ENCODE peak calls at places on chromosomes 4 and X, in five cellular contexts. One of them, this sample, is unnamed.

GRCh38 chr4:163063891-163064290 is 102.8 kb downstream of the NAF1 start:
- ATAC-seq in activated CD4-positive, CD25-positive, alpha-beta regulatory T cell treated with anti-CD3 and anti-CD28 coated beads, Interleukin-2, amount 50 U/mL, for 24 hours: no peak
- ATAC-seq in stimulated activated naive CD8-positive, alpha-beta T cell treated with anti-CD3 and anti-CD28 coated beads, Interleukin-15, Interleukin-2, amounts not matched to agents 100 U/mL and 50 U/mL, for 24 hours: no peak
- ATAC-seq in RWPE2: peak
- ATAC-seq in body of pancreas: no peak
- ATAC-seq in this sample: no peak

GRCh38 chr4:184475096-184475461 is 729 bp upstream of the IRF2 start:
- ATAC-seq in RWPE2: peak
- ATAC-seq in activated CD4-positive, CD25-positive, alpha-beta regulatory T cell treated with anti-CD3 and anti-CD28 coated beads, Interleukin-2, amount 50 U/mL, for 24 hours: peak
- ATAC-seq in stimulated activated naive CD8-positive, alpha-beta T cell treated with anti-CD3 and anti-CD28 coated beads, Interleukin-15, Interleukin-2, amounts not matched to agents 100 U/mL and 50 U/mL, for 24 hours: peak
- ATAC-seq in body of pancreas: no peak
- ATAC-seq in this sample: peak

GRCh38 chr4:151864068-151864467 is 103.3 kb upstream of the GATB start:
- ATAC-seq in RWPE2: no peak
- ATAC-seq in body of pancreas: no peak
- ATAC-seq in stimulated activated naive CD8-positive, alpha-beta T cell treated with anti-CD3 and anti-CD28 coated beads, Interleukin-15, Interleukin-2, amounts not matched to agents 100 U/mL and 50 U/mL, for 24 hours: no peak
- ATAC-seq in activated CD4-positive, CD25-positive, alpha-beta regulatory T cell treated with anti-CD3 and anti-CD28 coated beads, Interleukin-2, amount 50 U/mL, for 24 hours: no peak
- ATAC-seq in this sample: no peak

GRCh38 chrX:149495573-149496071 is 9.5 kb downstream of the IDS start:
- ATAC-seq in body of pancreas: no peak
- ATAC-seq in stimulated activated naive CD8-positive, alpha-beta T cell treated with anti-CD3 and anti-CD28 coated beads, Interleukin-15, Interleukin-2, amounts not matched to agents 100 U/mL and 50 U/mL, for 24 hours: no peak
- ATAC-seq in activated CD4-positive, CD25-positive, alpha-beta regulatory T cell treated with anti-CD3 and anti-CD28 coated beads, Interleukin-2, amount 50 U/mL, for 24 hours: no peak
- ATAC-seq in RWPE2: peak
- ATAC-seq in this sample: peak

GRCh38 chrX:72094894-72095293 is 36.8 kb downstream of the RTL5 start:
- ATAC-seq in body of pancreas: no peak
- ATAC-seq in activated CD4-positive, CD25-positive, alpha-beta regulatory T cell treated with anti-CD3 and anti-CD28 coated beads, Interleukin-2, amount 50 U/mL, for 24 hours: no peak
- ATAC-seq in stimulated activated naive CD8-positive, alpha-beta T cell treated with anti-CD3 and anti-CD28 coated beads, Interleukin-15, Interleukin-2, amounts not matched to agents 100 U/mL and 50 U/mL, for 24 hours: no peak
- ATAC-seq in RWPE2: no peak
- ATAC-seq in this sample: no peak

GRCh38 chr4:140556372-140557085 is 12.2 kb downstream of the UCP1 start:
- ATAC-seq in activated CD4-positive, CD25-positive, alpha-beta regulatory T cell treated with anti-CD3 and anti-CD28 coated beads, Interleukin-2, amount 50 U/mL, for 24 hours: peak
- ATAC-seq in stimulated activated naive CD8-positive, alpha-beta T cell treated with anti-CD3 and anti-CD28 coated beads, Interleukin-15, Interleukin-2, amounts not matched to agents 100 U/mL and 50 U/mL, for 24 hours: peak
- ATAC-seq in RWPE2: no peak
- ATAC-seq in body of pancreas: no peak
- ATAC-seq in this sample: no peak

GRCh38 chr4:83629945-83630684 is 94.2 kb downstream of the GPAT3 start:
- ATAC-seq in body of pancreas: peak
- ATAC-seq in activated CD4-positive, CD25-positive, alpha-beta regulatory T cell treated with anti-CD3 and anti-CD28 coated beads, Interleukin-2, amount 50 U/mL, for 24 hours: no peak
- ATAC-seq in stimulated activated naive CD8-positive, alpha-beta T cell treated with anti-CD3 and anti-CD28 coated beads, Interleukin-15, Interleukin-2, amounts not matched to agents 100 U/mL and 50 U/mL, for 24 hours: no peak
- ATAC-seq in RWPE2: peak
- ATAC-seq in this sample: peak

GRCh38 chrX:79082886-79083285 is 61.6 kb upstream of the GPR174 start:
- ATAC-seq in activated CD4-positive, CD25-positive, alpha-beta regulatory T cell treated with anti-CD3 and anti-CD28 coated beads, Interleukin-2, amount 50 U/mL, for 24 hours: no peak
- ATAC-seq in RWPE2: no peak
- ATAC-seq in stimulated activated naive CD8-positive, alpha-beta T cell treated with anti-CD3 and anti-CD28 coated beads, Interleukin-15, Interleukin-2, amounts not matched to agents 100 U/mL and 50 U/mL, for 24 hours: no peak
- ATAC-seq in body of pancreas: no peak
- ATAC-seq in this sample: no peak

GRCh38 chr4:109185951-109186350 is 116.5 kb downstream of the COL25A1 start:
- ATAC-seq in body of pancreas: no peak
- ATAC-seq in activated CD4-positive, CD25-positive, alpha-beta regulatory T cell treated with anti-CD3 and anti-CD28 coated beads, Interleukin-2, amount 50 U/mL, for 24 hours: no peak
- ATAC-seq in RWPE2: no peak
- ATAC-seq in stimulated activated naive CD8-positive, alpha-beta T cell treated with anti-CD3 and anti-CD28 coated beads, Interleukin-15, Interleukin-2, amounts not matched to agents 100 U/mL and 50 U/mL, for 24 hours: no peak
- ATAC-seq in this sample: no peak

GRCh38 chr4:26071688-26072087 is 157.7 kb downstream of the SMIM20 start:
- ATAC-seq in stimulated activated naive CD8-positive, alpha-beta T cell treated with anti-CD3 and anti-CD28 coated beads, Interleukin-15, Interleukin-2, amounts not matched to agents 100 U/mL and 50 U/mL, for 24 hours: no peak
- ATAC-seq in RWPE2: no peak
- ATAC-seq in body of pancreas: no peak
- ATAC-seq in activated CD4-positive, CD25-positive, alpha-beta regulatory T cell treated with anti-CD3 and anti-CD28 coated beads, Interleukin-2, amount 50 U/mL, for 24 hours: no peak
- ATAC-seq in this sample: no peak

GRCh38 chr4:166502660-166503059 is 629.6 kb downstream of the TLL1 start:
- ATAC-seq in body of pancreas: no peak
- ATAC-seq in stimulated activated naive CD8-positive, alpha-beta T cell treated with anti-CD3 and anti-CD28 coated beads, Interleukin-15, Interleukin-2, amounts not matched to agents 100 U/mL and 50 U/mL, for 24 hours: no peak
- ATAC-seq in activated CD4-positive, CD25-positive, alpha-beta regulatory T cell treated with anti-CD3 and anti-CD28 coated beads, Interleukin-2, amount 50 U/mL, for 24 hours: no peak
- ATAC-seq in RWPE2: no peak
- ATAC-seq in this sample: no peak

GRCh38 chrX:150842198-150842553 is 56.3 kb downstream of the CD99L2 start:
- ATAC-seq in activated CD4-positive, CD25-positive, alpha-beta regulatory T cell treated with anti-CD3 and anti-CD28 coated beads, Interleukin-2, amount 50 U/mL, for 24 hours: no peak
- ATAC-seq in RWPE2: no peak
- ATAC-seq in body of pancreas: no peak
- ATAC-seq in stimulated activated naive CD8-positive, alpha-beta T cell treated with anti-CD3 and anti-CD28 coated beads, Interleukin-15, Interleukin-2, amounts not matched to agents 100 U/mL and 50 U/mL, for 24 hours: no peak
- ATAC-seq in this sample: no peak

GRCh38 chrX:106499473-106499872 is 112.3 kb upstream of the RADX start:
- ATAC-seq in RWPE2: no peak
- ATAC-seq in body of pancreas: no peak
- ATAC-seq in stimulated activated naive CD8-positive, alpha-beta T cell treated with anti-CD3 and anti-CD28 coated beads, Interleukin-15, Interleukin-2, amounts not matched to agents 100 U/mL and 50 U/mL, for 24 hours: no peak
- ATAC-seq in activated CD4-positive, CD25-positive, alpha-beta regulatory T cell treated with anti-CD3 and anti-CD28 coated beads, Interleukin-2, amount 50 U/mL, for 24 hours: no peak
- ATAC-seq in this sample: no peak

GRCh38 chr4:1534076-1534872 is 128.0 kb upstream of the NKX1-1 start:
- ATAC-seq in body of pancreas: no peak
- ATAC-seq in stimulated activated naive CD8-positive, alpha-beta T cell treated with anti-CD3 and anti-CD28 coated beads, Interleukin-15, Interleukin-2, amounts not matched to agents 100 U/mL and 50 U/mL, for 24 hours: peak
- ATAC-seq in RWPE2: no peak
- ATAC-seq in activated CD4-positive, CD25-positive, alpha-beta regulatory T cell treated with anti-CD3 and anti-CD28 coated beads, Interleukin-2, amount 50 U/mL, for 24 hours: no peak
- ATAC-seq in this sample: no peak

GRCh38 chr4:8123389-8123788 is 35.2 kb downstream of the ABLIM2 start:
- ATAC-seq in body of pancreas: no peak
- ATAC-seq in stimulated activated naive CD8-positive, alpha-beta T cell treated with anti-CD3 and anti-CD28 coated beads, Interleukin-15, Interleukin-2, amounts not matched to agents 100 U/mL and 50 U/mL, for 24 hours: no peak
- ATAC-seq in RWPE2: peak
- ATAC-seq in activated CD4-positive, CD25-positive, alpha-beta regulatory T cell treated with anti-CD3 and anti-CD28 coated beads, Interleukin-2, amount 50 U/mL, for 24 hours: no peak
- ATAC-seq in this sample: no peak

GRCh38 chr4:39541987-39542632 is 14.9 kb upstream of the UGDH start:
- ATAC-seq in body of pancreas: peak
- ATAC-seq in stimulated activated naive CD8-positive, alpha-beta T cell treated with anti-CD3 and anti-CD28 coated beads, Interleukin-15, Interleukin-2, amounts not matched to agents 100 U/mL and 50 U/mL, for 24 hours: no peak
- ATAC-seq in RWPE2: peak
- ATAC-seq in activated CD4-positive, CD25-positive, alpha-beta regulatory T cell treated with anti-CD3 and anti-CD28 coated beads, Interleukin-2, amount 50 U/mL, for 24 hours: no peak
- ATAC-seq in this sample: peak

GRCh38 chr4:173252024-173252935 is 81.9 kb downstream of the HMGB2 start:
- ATAC-seq in RWPE2: peak
- ATAC-seq in body of pancreas: peak
- ATAC-seq in activated CD4-positive, CD25-positive, alpha-beta regulatory T cell treated with anti-CD3 and anti-CD28 coated beads, Interleukin-2, amount 50 U/mL, for 24 hours: peak
- ATAC-seq in stimulated activated naive CD8-positive, alpha-beta T cell treated with anti-CD3 and anti-CD28 coated beads, Interleukin-15, Interleukin-2, amounts not matched to agents 100 U/mL and 50 U/mL, for 24 hours: peak
- ATAC-seq in this sample: peak

GRCh38 chrX:38968344-38968743 is 167.1 kb downstream of the MID1IP1 start:
- ATAC-seq in activated CD4-positive, CD25-positive, alpha-beta regulatory T cell treated with anti-CD3 and anti-CD28 coated beads, Interleukin-2, amount 50 U/mL, for 24 hours: no peak
- ATAC-seq in stimulated activated naive CD8-positive, alpha-beta T cell treated with anti-CD3 and anti-CD28 coated beads, Interleukin-15, Interleukin-2, amounts not matched to agents 100 U/mL and 50 U/mL, for 24 hours: no peak
- ATAC-seq in RWPE2: no peak
- ATAC-seq in body of pancreas: no peak
- ATAC-seq in this sample: no peak

GRCh38 chrX:138748480-138748879 is 37.0 kb upstream of the FGF13 start:
- ATAC-seq in stimulated activated naive CD8-positive, alpha-beta T cell treated with anti-CD3 and anti-CD28 coated beads, Interleukin-15, Interleukin-2, amounts not matched to agents 100 U/mL and 50 U/mL, for 24 hours: no peak
- ATAC-seq in activated CD4-positive, CD25-positive, alpha-beta regulatory T cell treated with anti-CD3 and anti-CD28 coated beads, Interleukin-2, amount 50 U/mL, for 24 hours: no peak
- ATAC-seq in RWPE2: no peak
- ATAC-seq in body of pancreas: no peak
- ATAC-seq in this sample: no peak

GRCh38 chr4:174871407-174871806 is 42.4 kb upstream of the GLRA3 start:
- ATAC-seq in body of pancreas: no peak
- ATAC-seq in stimulated activated naive CD8-positive, alpha-beta T cell treated with anti-CD3 and anti-CD28 coated beads, Interleukin-15, Interleukin-2, amounts not matched to agents 100 U/mL and 50 U/mL, for 24 hours: no peak
- ATAC-seq in RWPE2: no peak
- ATAC-seq in activated CD4-positive, CD25-positive, alpha-beta regulatory T cell treated with anti-CD3 and anti-CD28 coated beads, Interleukin-2, amount 50 U/mL, for 24 hours: no peak
- ATAC-seq in this sample: no peak

GRCh38 chrX:68332156-68332823 is 101.0 kb downstream of the OPHN1 start:
- ATAC-seq in activated CD4-positive, CD25-positive, alpha-beta regulatory T cell treated with anti-CD3 and anti-CD28 coated beads, Interleukin-2, amount 50 U/mL, for 24 hours: no peak
- ATAC-seq in stimulated activated naive CD8-positive, alpha-beta T cell treated with anti-CD3 and anti-CD28 coated beads, Interleukin-15, Interleukin-2, amounts not matched to agents 100 U/mL and 50 U/mL, for 24 hours: no peak
- ATAC-seq in RWPE2: no peak
- ATAC-seq in body of pancreas: no peak
- ATAC-seq in this sample: no peak

GRCh38 chr4:17797808-17798207 is 12.7 kb downstream of the DCAF16 start:
- ATAC-seq in activated CD4-positive, CD25-positive, alpha-beta regulatory T cell treated with anti-CD3 and anti-CD28 coated beads, Interleukin-2, amount 50 U/mL, for 24 hours: no peak
- ATAC-seq in RWPE2: no peak
- ATAC-seq in stimulated activated naive CD8-positive, alpha-beta T cell treated with anti-CD3 and anti-CD28 coated beads, Interleukin-15, Interleukin-2, amounts not matched to agents 100 U/mL and 50 U/mL, for 24 hours: no peak
- ATAC-seq in body of pancreas: no peak
- ATAC-seq in this sample: no peak

GRCh38 chr4:80343887-80344286 is 8.4 kb downstream of the CFAP299 start:
- ATAC-seq in body of pancreas: no peak
- ATAC-seq in activated CD4-positive, CD25-positive, alpha-beta regulatory T cell treated with anti-CD3 and anti-CD28 coated beads, Interleukin-2, amount 50 U/mL, for 24 hours: no peak
- ATAC-seq in RWPE2: no peak
- ATAC-seq in stimulated activated naive CD8-positive, alpha-beta T cell treated with anti-CD3 and anti-CD28 coated beads, Interleukin-15, Interleukin-2, amounts not matched to agents 100 U/mL and 50 U/mL, for 24 hours: no peak
- ATAC-seq in this sample: no peak

GRCh38 chr4:52841707-52842456 is 20.2 kb upstream of the RASL11B start:
- ATAC-seq in body of pancreas: peak
- ATAC-seq in RWPE2: no peak
- ATAC-seq in activated CD4-positive, CD25-positive, alpha-beta regulatory T cell treated with anti-CD3 and anti-CD28 coated beads, Interleukin-2, amount 50 U/mL, for 24 hours: no peak
- ATAC-seq in stimulated activated naive CD8-positive, alpha-beta T cell treated with anti-CD3 and anti-CD28 coated beads, Interleukin-15, Interleukin-2, amounts not matched to agents 100 U/mL and 50 U/mL, for 24 hours: no peak
- ATAC-seq in this sample: no peak

GRCh38 chrX:9339603-9340569 is 125.0 kb upstream of the TBL1X start:
- ATAC-seq in activated CD4-positive, CD25-positive, alpha-beta regulatory T cell treated with anti-CD3 and anti-CD28 coated beads, Interleukin-2, amount 50 U/mL, for 24 hours: no peak
- ATAC-seq in stimulated activated naive CD8-positive, alpha-beta T cell treated with anti-CD3 and anti-CD28 coated beads, Interleukin-15, Interleukin-2, amounts not matched to agents 100 U/mL and 50 U/mL, for 24 hours: no peak
- ATAC-seq in body of pancreas: no peak
- ATAC-seq in RWPE2: no peak
- ATAC-seq in this sample: no peak

GRCh38 chr4:118967393-118967792 is 78.7 kb downstream of the SYNPO2 start:
- ATAC-seq in RWPE2: no peak
- ATAC-seq in stimulated activated naive CD8-positive, alpha-beta T cell treated with anti-CD3 and anti-CD28 coated beads, Interleukin-15, Interleukin-2, amounts not matched to agents 100 U/mL and 50 U/mL, for 24 hours: no peak
- ATAC-seq in body of pancreas: no peak
- ATAC-seq in activated CD4-positive, CD25-positive, alpha-beta regulatory T cell treated with anti-CD3 and anti-CD28 coated beads, Interleukin-2, amount 50 U/mL, for 24 hours: no peak
- ATAC-seq in this sample: peak

GRCh38 chr4:184331155-184331995 is 113.7 kb upstream of the ENPP6 start:
- ATAC-seq in activated CD4-positive, CD25-positive, alpha-beta regulatory T cell treated with anti-CD3 and anti-CD28 coated beads, Interleukin-2, amount 50 U/mL, for 24 hours: no peak
- ATAC-seq in RWPE2: no peak
- ATAC-seq in body of pancreas: peak
- ATAC-seq in stimulated activated naive CD8-positive, alpha-beta T cell treated with anti-CD3 and anti-CD28 coated beads, Interleukin-15, Interleukin-2, amounts not matched to agents 100 U/mL and 50 U/mL, for 24 hours: no peak
- ATAC-seq in this sample: peak

GRCh38 chrX:72255445-72255844 is 16.6 kb upstream of the ERCC6L start:
- ATAC-seq in stimulated activated naive CD8-positive, alpha-beta T cell treated with anti-CD3 and anti-CD28 coated beads, Interleukin-15, Interleukin-2, amounts not matched to agents 100 U/mL and 50 U/mL, for 24 hours: no peak
- ATAC-seq in activated CD4-positive, CD25-positive, alpha-beta regulatory T cell treated with anti-CD3 and anti-CD28 coated beads, Interleukin-2, amount 50 U/mL, for 24 hours: no peak
- ATAC-seq in RWPE2: no peak
- ATAC-seq in body of pancreas: peak
- ATAC-seq in this sample: no peak

GRCh38 chr4:56799291-56799823 is 22.1 kb downstream of the SPINK2 start:
- ATAC-seq in RWPE2: no peak
- ATAC-seq in stimulated activated naive CD8-positive, alpha-beta T cell treated with anti-CD3 and anti-CD28 coated beads, Interleukin-15, Interleukin-2, amounts not matched to agents 100 U/mL and 50 U/mL, for 24 hours: no peak
- ATAC-seq in body of pancreas: peak
- ATAC-seq in activated CD4-positive, CD25-positive, alpha-beta regulatory T cell treated with anti-CD3 and anti-CD28 coated beads, Interleukin-2, amount 50 U/mL, for 24 hours: no peak
- ATAC-seq in this sample: no peak

GRCh38 chrX:49910344-49910743 is 12.1 kb upstream of the CLCN5 start:
- ATAC-seq in RWPE2: no peak
- ATAC-seq in activated CD4-positive, CD25-positive, alpha-beta regulatory T cell treated with anti-CD3 and anti-CD28 coated beads, Interleukin-2, amount 50 U/mL, for 24 hours: no peak
- ATAC-seq in stimulated activated naive CD8-positive, alpha-beta T cell treated with anti-CD3 and anti-CD28 coated beads, Interleukin-15, Interleukin-2, amounts not matched to agents 100 U/mL and 50 U/mL, for 24 hours: no peak
- ATAC-seq in body of pancreas: no peak
- ATAC-seq in this sample: no peak

GRCh38 chrX:64580035-64580434 is 184.8 kb upstream of the MTMR8 start:
- ATAC-seq in body of pancreas: no peak
- ATAC-seq in stimulated activated naive CD8-positive, alpha-beta T cell treated with anti-CD3 and anti-CD28 coated beads, Interleukin-15, Interleukin-2, amounts not matched to agents 100 U/mL and 50 U/mL, for 24 hours: no peak
- ATAC-seq in RWPE2: no peak
- ATAC-seq in activated CD4-positive, CD25-positive, alpha-beta regulatory T cell treated with anti-CD3 and anti-CD28 coated beads, Interleukin-2, amount 50 U/mL, for 24 hours: no peak
- ATAC-seq in this sample: no peak

GRCh38 chr4:189436207-189436606 is 504.5 kb upstream of the FRG1 start:
- ATAC-seq in activated CD4-positive, CD25-positive, alpha-beta regulatory T cell treated with anti-CD3 and anti-CD28 coated beads, Interleukin-2, amount 50 U/mL, for 24 hours: no peak
- ATAC-seq in RWPE2: no peak
- ATAC-seq in stimulated activated naive CD8-positive, alpha-beta T cell treated with anti-CD3 and anti-CD28 coated beads, Interleukin-15, Interleukin-2, amounts not matched to agents 100 U/mL and 50 U/mL, for 24 hours: no peak
- ATAC-seq in body of pancreas: no peak
- ATAC-seq in this sample: no peak

GRCh38 chr4:39792529-39792928 is 94.6 kb downstream of the UBE2K start:
- ATAC-seq in body of pancreas: no peak
- ATAC-seq in RWPE2: no peak
- ATAC-seq in activated CD4-positive, CD25-positive, alpha-beta regulatory T cell treated with anti-CD3 and anti-CD28 coated beads, Interleukin-2, amount 50 U/mL, for 24 hours: no peak
- ATAC-seq in stimulated activated naive CD8-positive, alpha-beta T cell treated with anti-CD3 and anti-CD28 coated beads, Interleukin-15, Interleukin-2, amounts not matched to agents 100 U/mL and 50 U/mL, for 24 hours: no peak
- ATAC-seq in this sample: no peak

GRCh38 chr4:185817403-185817818 is 5.4 kb upstream of the SORBS2 start:
- ATAC-seq in body of pancreas: peak
- ATAC-seq in activated CD4-positive, CD25-positive, alpha-beta regulatory T cell treated with anti-CD3 and anti-CD28 coated beads, Interleukin-2, amount 50 U/mL, for 24 hours: no peak
- ATAC-seq in RWPE2: no peak
- ATAC-seq in stimulated activated naive CD8-positive, alpha-beta T cell treated with anti-CD3 and anti-CD28 coated beads, Interleukin-15, Interleukin-2, amounts not matched to agents 100 U/mL and 50 U/mL, for 24 hours: no peak
- ATAC-seq in this sample: peak

GRCh38 chrX:17242470-17242869 is 132.5 kb upstream of the NHS start:
- ATAC-seq in stimulated activated naive CD8-positive, alpha-beta T cell treated with anti-CD3 and anti-CD28 coated beads, Interleukin-15, Interleukin-2, amounts not matched to agents 100 U/mL and 50 U/mL, for 24 hours: no peak
- ATAC-seq in activated CD4-positive, CD25-positive, alpha-beta regulatory T cell treated with anti-CD3 and anti-CD28 coated beads, Interleukin-2, amount 50 U/mL, for 24 hours: no peak
- ATAC-seq in body of pancreas: no peak
- ATAC-seq in RWPE2: peak
- ATAC-seq in this sample: no peak

GRCh38 chr4:3765271-3766206 is 646 bp upstream of the ADRA2C start:
- ATAC-seq in body of pancreas: peak
- ATAC-seq in stimulated activated naive CD8-positive, alpha-beta T cell treated with anti-CD3 and anti-CD28 coated beads, Interleukin-15, Interleukin-2, amounts not matched to agents 100 U/mL and 50 U/mL, for 24 hours: no peak
- ATAC-seq in RWPE2: peak
- ATAC-seq in activated CD4-positive, CD25-positive, alpha-beta regulatory T cell treated with anti-CD3 and anti-CD28 coated beads, Interleukin-2, amount 50 U/mL, for 24 hours: no peak
- ATAC-seq in this sample: peak

GRCh38 chr4:1245481-1246051 is 3.4 kb downstream of the CTBP1 start:
- ATAC-seq in body of pancreas: peak
- ATAC-seq in stimulated activated naive CD8-positive, alpha-beta T cell treated with anti-CD3 and anti-CD28 coated beads, Interleukin-15, Interleukin-2, amounts not matched to agents 100 U/mL and 50 U/mL, for 24 hours: no peak
- ATAC-seq in RWPE2: no peak
- ATAC-seq in activated CD4-positive, CD25-positive, alpha-beta regulatory T cell treated with anti-CD3 and anti-CD28 coated beads, Interleukin-2, amount 50 U/mL, for 24 hours: no peak
- ATAC-seq in this sample: no peak

GRCh38 chr4:40473578-40474388 is 138.7 kb downstream of the CHRNA9 start:
- ATAC-seq in body of pancreas: peak
- ATAC-seq in activated CD4-positive, CD25-positive, alpha-beta regulatory T cell treated with anti-CD3 and anti-CD28 coated beads, Interleukin-2, amount 50 U/mL, for 24 hours: no peak
- ATAC-seq in RWPE2: no peak
- ATAC-seq in stimulated activated naive CD8-positive, alpha-beta T cell treated with anti-CD3 and anti-CD28 coated beads, Interleukin-15, Interleukin-2, amounts not matched to agents 100 U/mL and 50 U/mL, for 24 hours: no peak
- ATAC-seq in this sample: no peak